ENCODE peak calls at places on chromosomes 11 and 22, in eight cellular contexts. I is GM10248; G is T-helper 9 cell; E is activated T-cell treated with anti-CD3 and anti-CD28 coated beads, Interleukin-2, amount 50 U/mL, for 1 hour; H is activated naive CD8-positive, alpha-beta T cell treated with anti-CD3 and anti-CD28 coated beads for 36 hours; C is fibroblast of mammary gland; W is GM12865; P is NCI-H2171. A is an unnamed sample.

GRCh38 chr11:76901144-76901543 is 40.4 kb downstream of the ACER3 start:
- DNase-seq in I (no peak), C (no peak), P (no peak), W (no peak), E (no peak), G (no peak), H (no peak), A (no peak)

GRCh38 chr22:17121235-17122195 is at the start of gene TMEM121B:
- DNase-seq in C (peak; percentile 50), I (no peak), H (peak; percentile 27), P (peak; percentile 86), G (no peak), W (no peak), E (peak; percentile 32), A (no peak)

GRCh38 chr11:11622772-11623531 is 1.1 kb upstream of the GALNT18 start:
- DNase-seq in E (no peak), I (no peak), W (no peak), P (no peak), H (no peak), G (no peak), C (no peak), A (no peak)

GRCh38 chr11:12200359-12201015 is 90.1 kb downstream of the MICAL2 start:
- DNase-seq in P (no peak), H (no peak), G (no peak), C (peak; percentile 77), W (no peak), E (no peak), I (no peak), A (no peak)

GRCh38 chr11:76005746-76006145 is 190.7 kb downstream of the UVRAG start:
- DNase-seq in G (no peak), H (no peak), P (no peak), C (peak; percentile 20), W (no peak), E (no peak), I (no peak), A (no peak)

GRCh38 chr11:114291381-114291780 is 4.8 kb upstream of the NNMT start:
- DNase-seq in E (no peak), G (no peak), W (no peak), I (no peak), P (no peak), H (no peak), C (peak; percentile 84), A (no peak)

GRCh38 chr11:110087820-110088534 is 5.2 kb upstream of the ZC3H12C start:
- DNase-seq in E (no peak), H (no peak), C (peak; percentile 79), W (no peak), P (no peak), G (no peak), I (no peak), A (no peak)

GRCh38 chr22:49324527-49325491 is 502.9 kb downstream of the BRD1 start:
- DNase-seq in H (no peak), P (no peak), W (no peak), G (no peak), C (no peak), E (no peak), I (peak; percentile 10), A (peak; percentile 6)

GRCh38 chr11:33463059-33463458 is 205.9 kb downstream of the HIPK3 start:
- DNase-seq in H (no peak), P (no peak), E (no peak), G (no peak), I (no peak), C (peak; percentile 68), W (no peak), A (no peak)

GRCh38 chr11:132278801-132279574 is 908.6 kb downstream of the NTM start:
- DNase-seq in C (peak; percentile 7), I (peak; percentile 32), E (no peak), P (no peak), G (no peak), H (no peak), W (peak; percentile 55), A (peak; percentile 43)

GRCh38 chr11:17744151-17744940 is 9.8 kb downstream of the KCNC1 start:
- DNase-seq in W (no peak), I (no peak), C (peak; percentile 33), H (no peak), G (no peak), E (peak; percentile 2), P (no peak), A (no peak)

GRCh38 chr22:39129746-39130145 is 22.7 kb downstream of the CBX7 start:
- DNase-seq in H (no peak), G (no peak), E (no peak), I (no peak), C (no peak), P (no peak), W (no peak), A (no peak)

GRCh38 chr11:73040046-73040445 is 102.1 kb downstream of the FCHSD2 start:
- DNase-seq in E (no peak), W (no peak), P (no peak), I (no peak), C (no peak), G (no peak), H (no peak), A (no peak)

GRCh38 chr11:324131-324530 is 3.5 kb upstream of the IFITM3 start:
- DNase-seq in P (no peak), G (no peak), H (no peak), W (no peak), I (no peak), C (no peak), E (no peak), A (peak; percentile 8)

GRCh38 chr11:64204464-64204989 is 2.0 kb upstream of the FERMT3 start:
- DNase-seq in E (peak; percentile 87), P (peak; percentile 99), C (peak; percentile 98), H (peak; percentile 75), I (peak; percentile 83), G (peak; percentile 79), W (peak; percentile 87), A (peak; percentile 79)